ENCODE peak calls at places on chromosome X, in five cellular contexts. U is GM23338, V is mammary epithelial cell, S is tibial artery, J is GM23248. M is an unnamed sample.

GRCh38 chrX:10902001-10902400 is 209.1 kb upstream of the HCCS start:
- DNase-seq in U (no peak), V (peak; percentile 48), S (no peak), J (peak; percentile 62), M (no peak)

GRCh38 chrX:75781618-75782017 is 3.4 kb downstream of the MAGEE2 start:
- DNase-seq in U (peak; percentile 1), V (no peak), S (no peak), J (peak; percentile 10), M (peak; percentile 56)

GRCh38 chrX:73940893-73941470 is 363.0 kb upstream of the ZCCHC13 start:
- DNase-seq in U (no peak), V (no peak), S (no peak), J (no peak), M (no peak)

GRCh38 chrX:72540318-72540717 is 32.3 kb downstream of the HDAC8 start:
- DNase-seq in U (peak; percentile 39), V (no peak), S (no peak), J (peak; percentile 41), M (no peak)

GRCh38 chrX:118218940-118219339 is 102.3 kb upstream of the KLHL13 start:
- DNase-seq in U (no peak), V (no peak), S (no peak), J (no peak), M (no peak)

GRCh38 chrX:96756491-96756890 is 71.8 kb downstream of the DIAPH2 start:
- DNase-seq in U (no peak), V (no peak), S (no peak), J (no peak), M (no peak)

GRCh38 chrX:20857746-20858145 is 516.5 kb upstream of the CNKSR2 start:
- DNase-seq in U (no peak), V (peak; percentile 43), S (no peak), J (peak; percentile 62), M (no peak)

GRCh38 chrX:117305168-117305766 is 811.3 kb downstream of the KLHL13 start:
- DNase-seq in U (no peak), V (no peak), S (no peak), J (no peak), M (peak; percentile 57)

GRCh38 chrX:128698528-128698927 is 646.3 kb upstream of the ACTRT1 start:
- DNase-seq in U (no peak), V (no peak), S (no peak), J (no peak), M (no peak)

GRCh38 chrX:119753639-119754257 is 4.6 kb upstream of the SOWAHD start:
- DNase-seq in U (peak; percentile 76), V (no peak), S (no peak), J (peak; percentile 59), M (no peak)

GRCh38 chrX:113412106-113412505 is 571.5 kb upstream of the AMOT start:
- DNase-seq in U (no peak), V (no peak), S (no peak), J (no peak), M (no peak)

GRCh38 chrX:137166591-137166990 is 132.8 kb upstream of the GPR101 start:
- DNase-seq in U (peak; percentile 49), V (no peak), S (no peak), J (no peak), M (no peak)

GRCh38 chrX:9144643-9145290 is 110.8 kb upstream of the FAM9B start:
- DNase-seq in U (no peak), V (no peak), S (no peak), J (peak; percentile 51), M (no peak)

GRCh38 chrX:80572636-80573035 is 152.4 kb downstream of the TENT5D start:
- DNase-seq in U (no peak), V (no peak), S (no peak), J (no peak), M (peak; percentile 8)

GRCh38 chrX:127877358-127877757 is 174.8 kb downstream of the ACTRT1 start:
- DNase-seq in U (no peak), V (no peak), S (no peak), J (no peak), M (no peak)

GRCh38 chrX:139192386-139192961 is 338.1 kb upstream of the F9 start:
- DNase-seq in U (peak; percentile 27), V (no peak), S (no peak), J (peak; percentile 46), M (no peak)

GRCh38 chrX:65696613-65697012 is 29.2 kb downstream of the MSN start:
- DNase-seq in U (no peak), V (no peak), S (no peak), J (no peak), M (no peak)
- H3K4me1 ChIP-seq in U (peaks cover 25% of the 10 kb centered on the region), V (peaks cover 38% of the 10 kb centered on the region), S (no peaks in the 10 kb centered on the region), J (peaks cover 65% of the 10 kb centered on the region), M (peaks cover 28% of the 10 kb centered on the region)

DNA sequence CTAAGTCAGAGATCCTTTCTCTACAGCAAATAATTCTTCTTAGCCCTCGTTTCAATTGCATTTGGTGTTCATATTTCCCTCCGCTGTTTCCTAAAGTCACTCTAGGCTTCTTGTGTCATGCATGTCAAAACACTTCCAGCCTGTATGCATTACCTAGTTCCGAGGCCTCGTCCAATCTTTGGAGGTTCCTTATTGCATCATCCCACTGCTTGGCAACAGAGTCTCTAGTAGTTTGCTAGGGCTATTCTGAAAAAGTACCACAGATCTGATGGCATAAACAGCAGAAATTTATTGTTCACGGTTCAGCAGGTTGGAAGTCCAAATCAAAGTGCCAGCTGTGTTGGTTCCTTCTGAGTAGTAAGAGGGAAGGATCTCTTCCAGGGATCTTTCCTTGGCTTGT is 5.9 kb downstream of the H2BW2 start:
- DNase-seq in U (no peak), V (no peak), S (no peak), J (no peak), M (no peak)
- H3K4me3 ChIP-seq in U (no peak overlapping the region), V (no peak overlapping the region), S (no peak overlapping the region), J (no peak overlapping the region), M (no peak overlapping the region)

GRCh38 chrX:47175588-47175980 is 18.0 kb upstream of the UBA1 start:
- DNase-seq in U (no peak), V (no peak), S (no peak), J (no peak), M (peak; percentile 57)
- H3K36me3 ChIP-seq in U (peaks cover 3% of the 10 kb centered on the region), V (no peaks in the 10 kb centered on the region), S (peaks cover 90% of the 10 kb centered on the region), J (no peaks in the 10 kb centered on the region), M (peaks cover 23% of the 10 kb centered on the region)

DNA sequence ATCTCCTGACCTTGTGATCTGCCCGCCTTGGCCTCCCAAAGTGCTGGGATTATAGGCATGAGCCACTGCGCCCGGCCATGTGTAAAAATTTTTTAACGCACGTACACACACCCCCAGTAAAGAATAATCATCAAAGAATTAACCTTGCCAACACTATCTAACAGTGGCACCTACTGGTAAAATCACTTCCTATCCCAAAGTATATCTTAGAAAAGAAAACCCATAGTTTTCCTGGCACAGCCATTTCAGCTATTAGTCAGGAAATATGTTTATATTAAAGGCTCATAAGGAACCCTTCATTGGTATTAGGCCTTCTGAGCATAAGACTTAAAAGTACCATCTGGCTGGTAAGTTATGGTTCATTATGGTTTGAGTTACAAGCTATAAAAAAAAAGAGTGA is 14.1 kb downstream of the S100G start:
- DNase-seq in U (no peak), V (no peak), S (no peak), J (peak; percentile 19), M (no peak)
- H3K4me1 ChIP-seq in U (peaks cover 5% of the 10 kb centered on the region), V (no peaks in the 10 kb centered on the region), S (no peaks in the 10 kb centered on the region), J (peaks cover 18% of the 10 kb centered on the region), M (no peaks in the 10 kb centered on the region)

DNA sequence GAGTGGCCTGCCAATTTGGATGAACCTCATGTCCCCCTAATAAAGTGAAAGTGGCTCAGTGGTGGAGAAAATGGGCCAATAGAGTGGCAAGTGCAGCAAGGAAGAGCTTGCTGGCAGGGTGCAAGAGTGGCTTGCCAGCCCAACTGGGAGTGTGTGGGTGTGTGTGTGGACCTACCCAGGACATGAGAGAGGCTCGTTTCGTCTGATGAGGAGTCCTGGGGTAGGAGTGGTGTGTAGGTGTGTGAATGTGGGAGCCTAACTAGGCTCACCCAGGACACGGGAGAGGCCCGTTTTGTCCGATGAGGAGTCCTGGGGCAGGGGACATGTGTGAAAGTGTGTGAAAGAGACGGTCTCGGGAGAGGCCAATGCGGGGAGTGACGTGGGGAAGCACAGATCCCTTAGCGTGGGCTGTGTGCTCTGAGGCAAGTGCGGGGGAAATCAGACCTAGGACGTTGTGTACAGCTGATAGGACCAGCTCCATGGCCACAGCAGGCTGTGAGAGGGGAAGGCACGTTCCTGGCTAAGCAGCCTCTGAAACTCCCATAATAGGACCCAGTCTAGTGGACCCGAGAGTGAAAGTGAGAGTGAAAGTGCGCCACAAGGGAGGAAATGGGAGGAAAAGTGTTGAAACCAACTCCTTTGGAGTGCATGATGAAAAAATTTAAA is 5.3 kb downstream of the GAGE10 start:
- DNase-seq in U (no peak), V (peak; percentile 4), S (no peak), J (peak; percentile 36), M (no peak)
- H3K4me3 ChIP-seq in U (peak overlapping the region; percentile 44), V (peak overlapping the region; percentile 33), S (peak overlapping the region; percentile 46), J (peak overlapping the region; percentile 79), M (peak overlapping the region; percentile 48)

GRCh38 chrX:53616921-53617320 is 69.6 kb downstream of the HUWE1 start:
- DNase-seq in U (no peak), V (no peak), S (no peak), J (no peak), M (no peak)

DNA sequence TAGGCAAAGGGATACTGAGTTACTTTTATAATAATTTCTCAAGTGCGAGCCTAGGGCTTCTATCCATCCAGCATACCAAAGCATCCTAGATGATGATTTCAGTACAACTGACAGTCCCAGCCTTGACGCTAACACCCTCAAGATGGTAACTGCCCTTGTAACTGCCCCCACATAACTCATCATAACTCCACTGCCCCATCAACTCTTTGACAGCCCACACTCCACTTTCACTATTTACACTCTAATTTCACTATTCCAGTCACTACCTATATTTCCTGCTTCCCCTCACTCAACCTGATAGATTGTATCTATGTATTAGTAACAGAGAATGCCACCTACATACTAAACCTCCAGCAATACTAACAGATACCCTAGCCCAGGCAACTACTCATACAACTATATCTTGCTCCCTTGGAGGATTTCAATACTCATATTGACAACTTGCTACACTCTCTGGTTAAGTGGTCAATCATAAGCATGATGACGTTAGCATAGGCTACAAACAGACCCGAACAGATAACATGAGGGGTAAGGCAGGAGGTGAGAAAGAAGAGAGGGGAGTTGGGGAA is 65.0 kb downstream of the HUWE1 start:
- DNase-seq in U (no peak), V (no peak), S (no peak), J (no peak), M (no peak)
- H3K36me3 ChIP-seq in U (peaks cover 29% of the 10 kb centered on the region), V (peaks cover 14% of the 10 kb centered on the region), S (peaks cover 41% of the 10 kb centered on the region), J (peaks cover 48% of the 10 kb centered on the region), M (peaks cover 36% of the 10 kb centered on the region)

M was measured in kidney.